ENCODE peak calls at places on chromosome 10, in six cellular contexts. Q is HCT116, A is H1, L is K562, O is GM12878, D is HepG2. P is an unnamed sample.
A peak's percentile ranks its signal among the peaks of the same experiment; 100 is the strongest.

GRCh38 chr10:12194752-12195271 is 879 bp downstream of the NUDT5 start:
- DNase-seq in A (no peak), Q (no peak), O (no peak), L (no peak), D (no peak), P (no peak)

GRCh38 chr10:116263870-116264269 is 9.1 kb downstream of the GFRA1 start:
- DNase-seq in Q (no peak), L (no peak), D (no peak), O (no peak), A (no peak), P (no peak)

GRCh38 chr10:131948501-131948900 is 33.2 kb downstream of the BNIP3 start:
- DNase-seq in A (no peak), O (no peak), L (no peak), Q (no peak), D (no peak), P (no peak)

GRCh38 chr10:95279042-95279820 is 11.6 kb downstream of the PDLIM1 start:
- DNase-seq in Q (no peak), L (no peak), O (no peak), D (no peak), A (no peak), P (no peak)

GRCh38 chr10:92756233-92757065 is 66.7 kb downstream of the HHEX start:
- DNase-seq in A (no peak), D (peak; percentile 92), L (peak; percentile 72), O (peak; percentile 91), Q (no peak), P (no peak)

GRCh38 chr10:98367626-98368451 is 47.1 kb downstream of the PYROXD2 start:
- DNase-seq in D (no peak), O (no peak), L (no peak), Q (no peak), A (no peak), P (peak; percentile 18)

GRCh38 chr10:110174201-110174600 is 33.2 kb upstream of the MXI1 start:
- DNase-seq in O (no peak), D (no peak), Q (no peak), L (no peak), A (no peak), P (no peak)

GRCh38 chr10:11154809-11155208 is 137.1 kb downstream of the CELF2 start:
- DNase-seq in A (no peak), L (no peak), D (no peak), Q (no peak), O (no peak), P (no peak)

GRCh38 chr10:50416885-50417284 is 165.6 kb upstream of the ASAH2 start:
- DNase-seq in O (no peak), L (no peak), Q (no peak), A (no peak), D (no peak), P (no peak)

GRCh38 chr10:17749890-17750289 is 2.1 kb upstream of the TMEM236 start:
- DNase-seq in O (no peak), D (no peak), A (no peak), Q (no peak), L (no peak), P (no peak)

GRCh38 chr10:17744395-17744841 is 7.6 kb upstream of the TMEM236 start:
- DNase-seq in Q (no peak), O (no peak), D (no peak), L (no peak), A (no peak), P (no peak)

GRCh38 chr10:17742918-17743317 is 9.1 kb upstream of the TMEM236 start:
- DNase-seq in D (peak; percentile 30), A (no peak), L (peak; percentile 58), O (no peak), Q (peak; percentile 49), P (no peak)

GRCh38 chr10:17751781-17752445 is at the start of gene TMEM236:
- DNase-seq in A (no peak), D (no peak), L (no peak), O (no peak), Q (no peak), P (no peak)

GRCh38 chr10:17747883-17748550 is 4.0 kb upstream of the TMEM236 start:
- DNase-seq in O (no peak), Q (no peak), L (no peak), A (no peak), D (peak; percentile 18), P (no peak)
- TF ChIP-seq ZNF274 in O (no peak), Q (no peak), L (no peak), A (no peak), D (no peak), P (no peak)

DNA sequence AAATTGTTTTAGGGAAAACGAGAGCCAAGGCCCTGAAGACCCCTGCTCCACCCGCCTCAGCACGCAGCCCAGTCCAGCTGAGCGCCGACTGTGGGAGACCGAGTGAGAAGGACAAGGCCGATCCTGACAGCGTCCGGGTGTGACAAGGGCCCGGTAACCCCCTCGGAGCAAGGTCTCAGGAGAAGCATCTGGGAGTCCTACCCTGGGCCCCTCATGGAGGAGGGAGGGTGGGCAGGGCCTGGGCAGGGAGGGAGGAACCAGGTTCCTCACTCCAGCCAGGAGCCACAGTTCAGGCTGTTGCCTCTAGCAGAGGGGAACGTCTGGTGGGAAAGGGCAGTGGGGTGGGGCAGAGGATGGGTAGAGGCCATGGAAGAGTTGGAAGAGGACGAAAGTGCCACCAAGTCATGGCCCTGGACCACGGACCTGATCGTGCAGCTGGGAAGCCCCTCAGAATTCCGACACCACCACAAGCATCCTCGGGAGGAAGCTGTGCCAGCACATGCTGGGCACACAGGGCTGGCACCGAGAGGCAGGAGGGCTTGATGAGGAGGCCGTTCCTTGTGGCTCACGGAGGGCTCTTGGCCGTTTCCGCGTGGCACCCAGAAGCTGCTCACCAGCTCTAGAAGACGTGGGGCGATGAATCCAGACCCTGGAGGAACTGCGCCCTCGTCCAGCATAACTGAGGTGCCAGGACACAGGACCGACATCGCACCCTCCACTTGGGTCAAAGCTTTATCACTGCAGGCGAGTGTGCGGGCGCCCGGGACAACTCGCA is 2.2 kb upstream of the KNDC1 start:
- DNase-seq in Q (no peak), A (no peak), D (no peak), O (no peak), L (no peak), P (no peak)
- H3K27me3 ChIP-seq in Q (no peaks in the 10 kb centered on the region), A (no peaks in the 10 kb centered on the region), D (peaks cover 41% of the 10 kb centered on the region), O (no peaks in the 10 kb centered on the region), L (no peaks in the 10 kb centered on the region), P (no peaks in the 10 kb centered on the region)

GRCh38 chr10:97179731-97180366 is 5.9 kb downstream of the SLIT1 start:
- DNase-seq in A (peak; percentile 31), D (peak; percentile 19), Q (no peak), L (peak; percentile 17), O (no peak), P (peak; percentile 32)
- TF ChIP-seq ZNF274 in A (no peak), D (no peak), Q (no peak), L (no peak), O (no peak), P (no peak)

DNA sequence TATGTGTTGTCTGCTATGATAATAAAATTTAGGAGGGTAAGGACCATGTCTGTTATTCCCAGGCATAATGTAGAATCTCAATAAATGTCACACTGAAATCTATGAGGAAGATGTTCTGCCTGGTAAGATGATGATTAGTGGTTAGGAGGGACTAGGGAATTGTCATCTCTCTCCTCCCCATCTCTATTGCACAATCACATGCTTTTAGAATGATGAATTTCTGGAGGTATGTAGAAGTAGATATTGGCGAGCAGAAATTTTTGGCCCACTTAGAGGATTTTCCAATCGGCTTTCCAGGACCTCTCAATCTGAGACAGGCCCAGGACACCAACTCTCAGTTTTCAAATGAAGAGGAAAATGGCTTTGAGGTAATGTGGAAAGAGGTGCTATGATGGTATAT is 2.0 kb upstream of the PITX3 start:
- DNase-seq in Q (no peak), O (no peak), A (no peak), D (peak; percentile 35), L (no peak), P (no peak)
- H3K27me3 ChIP-seq in Q (no peaks in the 10 kb centered on the region), O (peaks cover 15% of the 10 kb centered on the region), A (peaks cover 52% of the 10 kb centered on the region), D (peaks cover 35% of the 10 kb centered on the region), L (no peaks in the 10 kb centered on the region), P (peaks cover 49% of the 10 kb centered on the region)

DNA sequence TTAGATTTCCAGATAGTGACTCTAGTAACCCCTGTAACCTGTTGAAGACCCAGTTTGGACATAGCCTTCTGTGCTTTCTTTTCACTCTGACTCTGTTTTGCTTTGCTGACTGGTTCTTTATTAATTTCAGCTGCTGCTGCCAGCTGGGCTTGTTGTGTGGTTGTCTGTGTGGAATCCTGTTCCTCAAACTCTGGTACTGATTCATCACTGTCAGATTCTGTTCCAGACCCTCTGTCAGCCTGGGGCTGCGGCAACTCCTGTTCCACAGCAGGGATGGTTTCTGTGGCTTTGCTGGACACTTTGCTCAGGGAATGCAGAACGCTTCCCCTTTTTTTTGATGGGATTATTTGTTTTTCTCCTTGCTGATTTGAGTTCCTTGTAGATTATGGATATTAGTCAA is 104.9 kb downstream of the SEC23IP start:
- DNase-seq in O (no peak), L (no peak), A (no peak), Q (no peak), D (no peak), P (no peak)
- TF ChIP-seq ZNF274 in O (no peak), L (no peak), A (no peak), Q (no peak), D (no peak), P (no peak)

GRCh38 chr10:101116754-101117153 is 14.3 kb upstream of the TLX1 start:
- DNase-seq in Q (no peak), A (no peak), O (no peak), D (no peak), L (no peak), P (no peak)
- H3K27me3 ChIP-seq in Q (peaks cover 5% of the 10 kb centered on the region), A (peaks cover 38% of the 10 kb centered on the region), O (peaks cover 3% of the 10 kb centered on the region), D (peaks cover 19% of the 10 kb centered on the region), L (peaks cover 13% of the 10 kb centered on the region), P (peaks cover 34% of the 10 kb centered on the region)

GRCh38 chr10:102412293-102412692 is 6.3 kb downstream of the PSD start:
- DNase-seq in Q (no peak), A (no peak), O (no peak), D (no peak), L (no peak), P (no peak)
- TF ChIP-seq ZNF274 in Q (no peak), A (no peak), O (no peak), D (no peak), L (no peak), P (no peak)

P was measured in NT2/D1.